ENCODE peak calls at places on chromosomes 2 and 18, in five cellular contexts. G, U, M, E and O are unnamed samples.

GRCh38 chr2:381181-381580 is 93.3 kb upstream of the ALKAL2 start:
- DNase-seq in U (no peak), M (no peak), G (no peak), E (no peak), O (no peak)

GRCh38 chr2:121707920-121708361 is 28.7 kb downstream of the NIFK start:
- DNase-seq in U (no peak), M (no peak), E (no peak), G (peak; percentile 7), O (no peak)

GRCh38 chr2:10659898-10660568 is 29.7 kb downstream of the NOL10 start:
- DNase-seq in G (no peak), U (peak; percentile 72), M (no peak), E (no peak), O (peak; percentile 78)

GRCh38 chr2:73827018-73827417 is 1.7 kb upstream of the STAMBP start:
- DNase-seq in G (no peak), M (no peak), U (peak; percentile 61), E (no peak), O (no peak)

GRCh38 chr2:224691563-224691962 is 24.6 kb downstream of the CCDC195 start:
- DNase-seq in E (no peak), U (no peak), G (no peak), M (no peak), O (no peak)

GRCh38 chr2:223944166-223944703 is 900 bp downstream of the WDFY1 start:
- DNase-seq in M (peak; percentile 11), G (peak; percentile 74), U (peak; percentile 27), E (no peak), O (peak; percentile 56)

GRCh38 chr2:181411105-181411849 is 45.9 kb upstream of the ITGA4 start:
- DNase-seq in G (no peak), M (no peak), U (peak; percentile 12), E (no peak), O (peak; percentile 84)

GRCh38 chr2:217824223-217824622 is 178.6 kb downstream of the TNS1 start:
- DNase-seq in M (no peak), G (no peak), E (no peak), U (no peak), O (no peak)

GRCh38 chr2:128444044-128444771 is 125.5 kb upstream of the HS6ST1 start:
- DNase-seq in G (peak; percentile 48), E (no peak), M (no peak), U (no peak), O (peak; percentile 74)

GRCh38 chr18:8800445-8800844 is 95.1 kb downstream of the MTCL1 start:
- DNase-seq in E (no peak), M (no peak), G (no peak), U (peak; percentile 97), O (no peak)

GRCh38 chr2:100742884-100743283 is 77.1 kb upstream of the NPAS2 start:
- DNase-seq in U (peak; percentile 98), G (no peak), E (no peak), M (no peak), O (no peak)

GRCh38 chr2:3433339-3433699 is 53.8 kb downstream of the TRAPPC12 start:
- DNase-seq in G (no peak), M (no peak), E (no peak), U (no peak), O (no peak)

DNA sequence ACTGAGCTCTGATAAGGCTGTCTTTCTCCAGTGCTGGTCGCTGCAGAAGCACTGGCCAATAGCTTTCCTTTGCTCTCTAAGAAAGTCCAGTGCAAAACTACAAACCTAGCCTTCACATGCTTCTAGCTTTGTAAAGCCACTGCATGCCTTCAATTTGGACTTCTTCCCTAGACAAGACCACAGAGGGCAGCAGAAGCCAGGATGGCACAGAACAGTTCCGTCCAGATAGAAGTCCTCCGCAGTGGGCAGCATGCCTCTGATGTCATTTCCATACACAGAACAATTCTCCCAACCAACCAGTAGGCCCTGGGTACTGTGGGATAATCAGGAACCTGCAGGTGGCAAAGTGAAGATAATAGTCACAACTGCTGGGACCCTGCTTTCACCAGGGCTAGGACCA is 3.3 kb downstream of the ST6GAL2 start:
- DNase-seq in U (no peak), M (no peak), E (no peak), G (no peak), O (no peak)
- TF ChIP-seq CTCF in U (no peak), M (no peak), E (no peak), G (no peak), O (no peak)

GRCh38 chr2:214311031-214311533 is 99.8 kb upstream of the VWC2L start:
- DNase-seq in M (no peak), G (no peak), U (no peak), E (no peak), O (no peak)
- TF ChIP-seq CTCF in M (no peak), G (no peak), U (no peak), E (no peak), O (peak; percentile 39)

DNA sequence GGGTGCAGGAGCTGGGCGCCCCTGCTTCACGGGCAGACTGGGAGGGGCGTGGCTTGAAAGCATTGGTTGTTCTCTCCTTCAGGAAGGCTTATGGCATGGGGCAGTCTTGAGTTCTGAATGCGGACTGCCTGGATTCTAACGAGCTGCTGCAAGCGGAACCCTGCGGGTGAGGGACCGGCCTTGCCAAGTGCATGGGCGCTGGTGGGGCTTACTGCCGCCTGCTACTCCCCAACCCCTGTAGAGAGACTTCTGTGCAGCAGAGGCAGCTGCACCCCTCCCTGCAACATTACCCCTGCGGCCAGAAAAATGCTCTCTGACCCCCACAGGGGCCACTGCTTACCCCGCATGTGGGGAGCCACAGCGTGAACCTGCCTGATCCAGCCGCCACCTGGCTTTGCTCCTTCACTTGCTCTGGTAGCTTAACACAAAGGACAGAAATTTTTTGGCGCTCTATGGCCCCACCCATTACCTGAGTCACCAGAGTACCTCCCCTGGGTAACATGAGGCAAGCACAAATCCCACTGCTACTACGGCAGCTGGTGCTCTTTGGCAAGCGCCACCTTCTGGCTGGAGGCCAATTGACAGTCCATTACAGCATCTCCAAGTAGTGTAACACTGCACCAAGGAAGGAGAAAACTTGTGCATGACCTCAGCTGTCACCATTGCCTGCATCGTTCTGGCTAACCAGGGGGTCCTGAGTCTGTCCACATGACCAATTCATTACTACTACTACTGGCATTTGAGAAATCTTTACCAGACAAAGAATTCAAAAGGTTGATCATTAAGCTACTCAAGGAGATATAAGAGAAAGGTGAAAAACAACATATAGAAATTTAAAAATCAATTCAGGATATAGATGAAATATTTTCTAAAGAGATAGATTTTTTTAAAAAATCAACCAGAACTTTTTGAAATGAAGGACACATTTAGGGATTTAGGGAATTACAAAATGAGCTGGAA is 35.4 kb downstream of the MYL12B start:
- DNase-seq in G (peak; percentile 86), U (peak; percentile 91), E (peak; percentile 81), M (peak; percentile 88), O (peak; percentile 93)
- TF ChIP-seq CTCF in G (peak; percentile 17), U (no peak), E (peak; percentile 88), M (peak; percentile 80), O (peak; percentile 87)

DNA sequence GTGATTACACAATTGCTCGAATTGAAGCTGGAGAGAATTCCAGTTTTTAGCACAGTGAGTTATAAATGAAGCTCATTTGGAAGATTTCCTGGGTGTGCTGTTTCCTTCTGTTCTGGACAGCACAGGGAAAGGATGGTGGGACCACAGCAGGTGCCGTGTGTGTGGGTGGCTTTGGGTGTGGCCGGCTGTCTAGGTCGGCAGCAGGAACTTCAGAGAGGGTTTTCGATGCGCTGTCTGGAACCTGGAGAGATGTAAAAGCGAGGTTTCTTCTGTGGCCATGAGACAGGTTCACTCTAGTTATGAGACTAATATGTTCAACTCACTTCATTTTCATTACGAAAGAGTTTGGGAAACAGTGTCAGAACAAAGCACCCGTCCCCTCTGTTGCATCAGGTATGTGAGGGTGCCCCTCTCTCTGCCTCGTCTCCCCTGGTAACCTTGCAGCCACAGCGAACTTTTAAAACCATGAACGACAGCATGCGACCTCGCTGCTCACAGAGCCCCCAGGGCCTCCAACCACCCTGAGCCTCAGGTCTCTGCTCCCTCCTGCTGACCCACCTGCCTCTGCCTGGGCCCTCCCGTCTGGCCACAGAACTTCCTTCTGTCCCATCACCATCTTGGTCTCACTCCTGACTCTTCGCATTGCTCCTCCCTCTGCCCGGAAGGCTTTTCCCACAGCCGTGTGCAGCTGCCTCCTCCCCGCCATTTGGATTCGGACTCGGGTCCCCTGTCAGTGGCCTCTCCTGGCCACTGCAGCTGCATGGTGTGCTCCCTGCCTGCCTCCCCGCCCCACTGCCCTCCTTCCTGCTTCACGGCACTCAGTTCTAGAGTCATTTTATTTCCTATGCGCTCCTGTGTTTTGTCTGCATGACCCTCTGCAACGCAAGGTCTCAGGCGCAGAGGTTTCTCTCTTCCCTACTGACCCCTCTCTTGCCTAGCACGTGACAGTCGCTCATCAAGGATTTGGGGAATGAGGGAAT is 151.2 kb downstream of the NDUFA10 start:
- DNase-seq in M (no peak), E (no peak), U (no peak), G (peak; percentile 29), O (no peak)
- TF ChIP-seq CTCF in M (no peak), E (no peak), U (no peak), G (no peak), O (no peak)

DNA sequence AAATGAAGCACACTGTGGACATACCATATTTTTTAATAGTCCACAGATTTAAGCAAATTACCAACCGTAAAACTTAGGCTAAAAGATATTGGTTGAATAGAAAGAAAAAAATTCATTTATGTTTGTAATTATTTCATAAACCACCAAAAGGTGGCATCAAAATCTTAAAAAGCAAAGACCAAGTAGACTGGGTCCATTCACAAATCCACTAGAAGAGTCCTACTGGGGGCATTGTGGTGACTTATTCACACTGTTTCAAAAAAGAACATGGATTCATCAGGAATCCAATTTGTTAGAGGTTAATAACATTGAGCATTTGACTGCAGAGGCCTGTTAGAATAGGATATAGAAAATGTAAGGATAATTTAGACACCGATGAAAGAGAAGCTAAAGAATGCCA is 194.9 kb upstream of the KYNU start:
- DNase-seq in M (no peak), G (no peak), E (no peak), U (peak; percentile 65), O (no peak)
- TF ChIP-seq CTCF in M (no peak), G (no peak), E (no peak), U (no peak), O (no peak)

GRCh38 chr18:69636529-69637301 is 236.0 kb downstream of the DOK6 start:
- DNase-seq in E (peak; percentile 19), G (no peak), U (no peak), M (peak; percentile 5), O (no peak)
- TF ChIP-seq CTCF in E (peak; percentile 44), G (no peak), U (no peak), M (peak; percentile 29), O (no peak)

GRCh38 chr18:59646228-59646945 is 50.8 kb downstream of the CCBE1 start:
- DNase-seq in M (no peak), E (no peak), U (peak; percentile 31), G (no peak), O (no peak)
- TF ChIP-seq CTCF in M (no peak), E (peak; percentile 16), U (no peak), G (no peak), O (no peak)

DNA sequence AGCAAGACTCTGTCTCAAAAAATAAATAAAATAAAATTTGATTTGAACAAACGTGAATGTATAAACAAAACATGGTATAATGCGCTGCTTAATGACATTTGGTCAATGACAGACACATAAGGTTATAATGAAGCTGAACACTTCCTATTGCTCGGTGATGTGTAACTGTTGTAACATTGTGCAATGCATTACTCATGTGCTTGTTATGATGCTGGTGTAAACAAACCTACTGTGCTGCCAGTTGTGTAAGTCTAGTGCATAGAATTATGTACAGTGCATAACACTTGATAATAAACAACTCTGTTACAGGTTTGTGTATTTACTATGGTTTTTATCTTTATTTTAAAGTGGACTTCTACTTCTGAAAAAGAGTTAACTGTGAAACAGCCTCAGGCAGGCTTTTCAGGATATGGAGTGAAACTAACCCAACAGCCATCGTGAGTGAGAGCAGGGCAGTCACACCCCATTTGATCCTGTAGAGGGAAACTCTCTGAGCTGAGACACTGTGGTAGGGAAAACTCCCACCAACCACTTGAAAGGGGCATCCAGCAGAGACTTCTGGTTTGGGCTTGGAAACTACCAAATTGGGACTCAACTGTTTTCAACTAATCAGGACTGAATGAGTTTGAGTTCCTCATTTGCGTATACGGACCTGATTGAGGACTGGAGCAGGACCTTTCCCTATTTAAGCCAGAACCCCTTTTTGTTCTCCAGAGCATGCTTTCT is 8.7 kb upstream of the RPRD1A start:
- DNase-seq in M (no peak), G (no peak), E (no peak), U (peak; percentile 91), O (no peak)
- TF ChIP-seq CTCF in M (no peak), G (no peak), E (no peak), U (no peak), O (no peak)